ENCODE peak calls at places on chromosomes 3 and 15, in nine cellular contexts. One of them, this sample, is unnamed.

GRCh38 chr15:48627260-48627969 is 18.1 kb downstream of the FBN1 start:
- DNase-seq in tibial artery: no peak
- DNase-seq in neuronal stem cell: no peak
- DNase-seq in hepatocyte: no peak
- DNase-seq in upper lobe of right lung: no peak
- DNase-seq in GM23338: peak; percentile 11
- DNase-seq in effector memory CD4-positive, alpha-beta T cell: no peak
- DNase-seq in IMR-90: peak; percentile 68
- DNase-seq in colonic mucosa: no peak
- DNase-seq in this sample: peak; percentile 89

GRCh38 chr3:90092994-90093393 is 985.6 kb downstream of the EPHA3 start:
- DNase-seq in tibial artery: no peak
- DNase-seq in neuronal stem cell: no peak
- DNase-seq in hepatocyte: peak; percentile 13
- DNase-seq in upper lobe of right lung: no peak
- DNase-seq in GM23338: peak; percentile 48
- DNase-seq in effector memory CD4-positive, alpha-beta T cell: no peak
- DNase-seq in IMR-90: peak; percentile 5
- DNase-seq in colonic mucosa: no peak
- DNase-seq in this sample: peak; percentile 5

GRCh38 chr15:43204016-43204901 is 16.6 kb downstream of the EPB42 start:
- DNase-seq in tibial artery: peak; percentile 44
- DNase-seq in neuronal stem cell: no peak
- DNase-seq in hepatocyte: peak; percentile 72
- DNase-seq in upper lobe of right lung: no peak
- DNase-seq in GM23338: peak; percentile 89
- DNase-seq in effector memory CD4-positive, alpha-beta T cell: no peak
- DNase-seq in IMR-90: peak; percentile 75
- DNase-seq in colonic mucosa: peak; percentile 29
- DNase-seq in this sample: peak; percentile 33

GRCh38 chr3:173785004-173785403 is 387.5 kb downstream of the NLGN1 start:
- DNase-seq in tibial artery: no peak
- DNase-seq in neuronal stem cell: no peak
- DNase-seq in hepatocyte: peak; percentile 8
- DNase-seq in upper lobe of right lung: no peak
- DNase-seq in GM23338: peak; percentile 82
- DNase-seq in effector memory CD4-positive, alpha-beta T cell: no peak
- DNase-seq in IMR-90: no peak
- DNase-seq in colonic mucosa: no peak
- DNase-seq in this sample: no peak

GRCh38 chr3:156594229-156594683 is 39.3 kb upstream of the SSR3 start:
- DNase-seq in tibial artery: no peak
- DNase-seq in neuronal stem cell: no peak
- DNase-seq in hepatocyte: peak; percentile 43
- DNase-seq in upper lobe of right lung: no peak
- DNase-seq in GM23338: no peak
- DNase-seq in effector memory CD4-positive, alpha-beta T cell: no peak
- DNase-seq in IMR-90: no peak
- DNase-seq in colonic mucosa: no peak
- DNase-seq in this sample: no peak

GRCh38 chr3:126888186-126888760 is 94.6 kb upstream of the PLXNA1 start:
- DNase-seq in tibial artery: no peak
- DNase-seq in neuronal stem cell: no peak
- DNase-seq in hepatocyte: no peak
- DNase-seq in upper lobe of right lung: no peak
- DNase-seq in GM23338: no peak
- DNase-seq in effector memory CD4-positive, alpha-beta T cell: no peak
- DNase-seq in IMR-90: no peak
- DNase-seq in colonic mucosa: no peak
- DNase-seq in this sample: no peak

GRCh38 chr3:11200679-11200952 is 46.3 kb downstream of the HRH1 start:
- DNase-seq in tibial artery: no peak
- DNase-seq in neuronal stem cell: no peak
- DNase-seq in hepatocyte: no peak
- DNase-seq in upper lobe of right lung: no peak
- DNase-seq in GM23338: no peak
- DNase-seq in effector memory CD4-positive, alpha-beta T cell: no peak
- DNase-seq in IMR-90: peak; percentile 33
- DNase-seq in colonic mucosa: no peak
- DNase-seq in this sample: no peak

GRCh38 chr15:31214864-31215489 is 111.7 kb upstream of the KLF13 start:
- DNase-seq in tibial artery: peak; percentile 74
- DNase-seq in neuronal stem cell: no peak
- DNase-seq in hepatocyte: peak; percentile 53
- DNase-seq in upper lobe of right lung: peak; percentile 92
- DNase-seq in GM23338: no peak
- DNase-seq in effector memory CD4-positive, alpha-beta T cell: no peak
- DNase-seq in IMR-90: no peak
- DNase-seq in colonic mucosa: peak; percentile 50
- DNase-seq in this sample: peak; percentile 28

GRCh38 chr3:191363221-191363620 is 32.9 kb upstream of the UTS2B start:
- DNase-seq in tibial artery: no peak
- DNase-seq in neuronal stem cell: no peak
- DNase-seq in hepatocyte: no peak
- DNase-seq in upper lobe of right lung: no peak
- DNase-seq in GM23338: no peak
- DNase-seq in effector memory CD4-positive, alpha-beta T cell: no peak
- DNase-seq in IMR-90: no peak
- DNase-seq in colonic mucosa: no peak
- DNase-seq in this sample: no peak

GRCh38 chr3:175150812-175151411 is 291.8 kb downstream of the NAALADL2 start:
- DNase-seq in tibial artery: no peak
- DNase-seq in neuronal stem cell: no peak
- DNase-seq in hepatocyte: no peak
- DNase-seq in upper lobe of right lung: no peak
- DNase-seq in GM23338: no peak
- DNase-seq in effector memory CD4-positive, alpha-beta T cell: no peak
- DNase-seq in IMR-90: peak; percentile 4
- DNase-seq in colonic mucosa: peak; percentile 35
- DNase-seq in this sample: no peak

GRCh38 chr3:4738737-4739274 is 240.4 kb upstream of the BHLHE40 start:
- DNase-seq in tibial artery: no peak
- DNase-seq in neuronal stem cell: no peak
- DNase-seq in hepatocyte: no peak
- DNase-seq in upper lobe of right lung: no peak
- DNase-seq in GM23338: no peak
- DNase-seq in effector memory CD4-positive, alpha-beta T cell: no peak
- DNase-seq in IMR-90: no peak
- DNase-seq in colonic mucosa: no peak
- DNase-seq in this sample: no peak

GRCh38 chr3:97389883-97390282 is 374.7 kb upstream of the ARL6 start:
- DNase-seq in tibial artery: no peak
- DNase-seq in neuronal stem cell: no peak
- DNase-seq in hepatocyte: no peak
- DNase-seq in upper lobe of right lung: no peak
- DNase-seq in GM23338: peak; percentile 39
- DNase-seq in effector memory CD4-positive, alpha-beta T cell: no peak
- DNase-seq in IMR-90: no peak
- DNase-seq in colonic mucosa: no peak
- DNase-seq in this sample: no peak

GRCh38 chr15:80888846-80889245 is 100.8 kb downstream of the MESD start:
- DNase-seq in tibial artery: no peak
- DNase-seq in neuronal stem cell: no peak
- DNase-seq in hepatocyte: no peak
- DNase-seq in upper lobe of right lung: no peak
- DNase-seq in GM23338: no peak
- DNase-seq in effector memory CD4-positive, alpha-beta T cell: no peak
- DNase-seq in IMR-90: no peak
- DNase-seq in colonic mucosa: no peak
- DNase-seq in this sample: no peak

GRCh38 chr3:134374791-134375541 is 719 bp upstream of the AMOTL2 start:
- DNase-seq in tibial artery: peak; percentile 28
- DNase-seq in neuronal stem cell: no peak
- DNase-seq in hepatocyte: peak; percentile 72
- DNase-seq in upper lobe of right lung: peak; percentile 79
- DNase-seq in GM23338: peak; percentile 92
- DNase-seq in effector memory CD4-positive, alpha-beta T cell: no peak
- DNase-seq in IMR-90: no peak
- DNase-seq in colonic mucosa: peak; percentile 81
- DNase-seq in this sample: peak; percentile 87

GRCh38 chr15:66803182-66803729 is 101.2 kb downstream of the SMAD6 start:
- DNase-seq in tibial artery: peak; percentile 82
- DNase-seq in neuronal stem cell: peak; percentile 71
- DNase-seq in hepatocyte: peak; percentile 97
- DNase-seq in upper lobe of right lung: peak; percentile 94
- DNase-seq in GM23338: peak; percentile 68
- DNase-seq in effector memory CD4-positive, alpha-beta T cell: no peak
- DNase-seq in IMR-90: peak; percentile 98
- DNase-seq in colonic mucosa: peak; percentile 86
- DNase-seq in this sample: peak; percentile 98

GRCh38 chr3:16377196-16377595 is 112.2 kb downstream of the OXNAD1 start:
- DNase-seq in tibial artery: no peak
- DNase-seq in neuronal stem cell: no peak
- DNase-seq in hepatocyte: no peak
- DNase-seq in upper lobe of right lung: no peak
- DNase-seq in GM23338: no peak
- DNase-seq in effector memory CD4-positive, alpha-beta T cell: no peak
- DNase-seq in IMR-90: no peak
- DNase-seq in colonic mucosa: no peak
- DNase-seq in this sample: no peak

GRCh38 chr3:25259871-25260270 is 168.2 kb upstream of the RARB start:
- DNase-seq in tibial artery: peak; percentile 32
- DNase-seq in neuronal stem cell: peak; percentile 2
- DNase-seq in hepatocyte: peak; percentile 7
- DNase-seq in upper lobe of right lung: no peak
- DNase-seq in GM23338: no peak
- DNase-seq in effector memory CD4-positive, alpha-beta T cell: no peak
- DNase-seq in IMR-90: no peak
- DNase-seq in colonic mucosa: no peak
- DNase-seq in this sample: peak; percentile 89

GRCh38 chr3:39193391-39193790 is 996 bp upstream of the XIRP1 start:
- DNase-seq in tibial artery: no peak
- DNase-seq in neuronal stem cell: no peak
- DNase-seq in hepatocyte: no peak
- DNase-seq in upper lobe of right lung: no peak
- DNase-seq in GM23338: no peak
- DNase-seq in effector memory CD4-positive, alpha-beta T cell: no peak
- DNase-seq in IMR-90: peak; percentile 37
- DNase-seq in colonic mucosa: no peak
- DNase-seq in this sample: no peak

GRCh38 chr3:129065727-129066087 is 5.1 kb downstream of the GP9 start:
- DNase-seq in tibial artery: no peak
- DNase-seq in neuronal stem cell: no peak
- DNase-seq in hepatocyte: no peak
- DNase-seq in upper lobe of right lung: no peak
- DNase-seq in GM23338: no peak
- DNase-seq in effector memory CD4-positive, alpha-beta T cell: no peak
- DNase-seq in IMR-90: no peak
- DNase-seq in colonic mucosa: peak; percentile 72
- DNase-seq in this sample: no peak

GRCh38 chr3:87437765-87438164 is 161.4 kb upstream of the POU1F1 start:
- DNase-seq in tibial artery: no peak
- DNase-seq in neuronal stem cell: no peak
- DNase-seq in hepatocyte: no peak
- DNase-seq in upper lobe of right lung: no peak
- DNase-seq in GM23338: no peak
- DNase-seq in effector memory CD4-positive, alpha-beta T cell: no peak
- DNase-seq in IMR-90: no peak
- DNase-seq in colonic mucosa: no peak
- DNase-seq in this sample: no peak

GRCh38 chr15:90270502-90271150 is 5.2 kb downstream of the NGRN start:
- DNase-seq in tibial artery: no peak
- DNase-seq in neuronal stem cell: no peak
- DNase-seq in hepatocyte: no peak
- DNase-seq in upper lobe of right lung: peak; percentile 46
- DNase-seq in GM23338: no peak
- DNase-seq in effector memory CD4-positive, alpha-beta T cell: no peak
- DNase-seq in IMR-90: no peak
- DNase-seq in colonic mucosa: no peak
- DNase-seq in this sample: no peak
- H3K4me3 ChIP-seq in tibial artery: no peak overlapping the region
- H3K4me3 ChIP-seq in neuronal stem cell: no peak overlapping the region
- H3K4me3 ChIP-seq in hepatocyte: no peak overlapping the region
- H3K4me3 ChIP-seq in upper lobe of right lung: no peak overlapping the region
- H3K4me3 ChIP-seq in GM23338: no peak overlapping the region
- H3K4me3 ChIP-seq in effector memory CD4-positive, alpha-beta T cell: no peak overlapping the region
- H3K4me3 ChIP-seq in IMR-90: no peak overlapping the region
- H3K4me3 ChIP-seq in colonic mucosa: no peak overlapping the region
- H3K4me3 ChIP-seq in this sample: no peak overlapping the region

GRCh38 chr15:92429378-92430066 is 35.8 kb downstream of the ST8SIA2 start:
- DNase-seq in tibial artery: no peak
- DNase-seq in neuronal stem cell: peak; percentile 24
- DNase-seq in hepatocyte: peak; percentile 24
- DNase-seq in upper lobe of right lung: no peak
- DNase-seq in GM23338: peak; percentile 61
- DNase-seq in effector memory CD4-positive, alpha-beta T cell: no peak
- DNase-seq in IMR-90: peak; percentile 61
- DNase-seq in colonic mucosa: no peak
- DNase-seq in this sample: peak; percentile 75
- H3K4me1 ChIP-seq in tibial artery: no peaks in the 10 kb centered on the region
- H3K4me1 ChIP-seq in neuronal stem cell: no peaks in the 10 kb centered on the region
- H3K4me1 ChIP-seq in hepatocyte: no peaks in the 10 kb centered on the region
- H3K4me1 ChIP-seq in upper lobe of right lung: no peaks in the 10 kb centered on the region
- H3K4me1 ChIP-seq in GM23338: peaks cover 16% of the 10 kb centered on the region
- H3K4me1 ChIP-seq in effector memory CD4-positive, alpha-beta T cell: no peaks in the 10 kb centered on the region
- H3K4me1 ChIP-seq in IMR-90: no peaks in the 10 kb centered on the region
- H3K4me1 ChIP-seq in colonic mucosa: no peaks in the 10 kb centered on the region
- H3K4me1 ChIP-seq in this sample: peaks cover 24% of the 10 kb centered on the region

GRCh38 chr3:61617041-61617440 is 55.7 kb downstream of the PTPRG start:
- DNase-seq in tibial artery: no peak
- DNase-seq in neuronal stem cell: no peak
- DNase-seq in hepatocyte: peak; percentile 40
- DNase-seq in upper lobe of right lung: no peak
- DNase-seq in GM23338: no peak
- DNase-seq in effector memory CD4-positive, alpha-beta T cell: no peak
- DNase-seq in IMR-90: peak; percentile 31
- DNase-seq in colonic mucosa: no peak
- DNase-seq in this sample: no peak
- H3K27ac ChIP-seq in tibial artery: no peak overlapping the region
- H3K27ac ChIP-seq in neuronal stem cell: no peak overlapping the region
- H3K27ac ChIP-seq in hepatocyte: peak overlapping the region; percentile 66
- H3K27ac ChIP-seq in upper lobe of right lung: no peak overlapping the region
- H3K27ac ChIP-seq in GM23338: peak overlapping the region; percentile 24
- H3K27ac ChIP-seq in effector memory CD4-positive, alpha-beta T cell: no peak overlapping the region
- H3K27ac ChIP-seq in IMR-90: no peak overlapping the region
- H3K27ac ChIP-seq in colonic mucosa: no peak overlapping the region
- H3K27ac ChIP-seq in this sample: no peak overlapping the region

DNA sequence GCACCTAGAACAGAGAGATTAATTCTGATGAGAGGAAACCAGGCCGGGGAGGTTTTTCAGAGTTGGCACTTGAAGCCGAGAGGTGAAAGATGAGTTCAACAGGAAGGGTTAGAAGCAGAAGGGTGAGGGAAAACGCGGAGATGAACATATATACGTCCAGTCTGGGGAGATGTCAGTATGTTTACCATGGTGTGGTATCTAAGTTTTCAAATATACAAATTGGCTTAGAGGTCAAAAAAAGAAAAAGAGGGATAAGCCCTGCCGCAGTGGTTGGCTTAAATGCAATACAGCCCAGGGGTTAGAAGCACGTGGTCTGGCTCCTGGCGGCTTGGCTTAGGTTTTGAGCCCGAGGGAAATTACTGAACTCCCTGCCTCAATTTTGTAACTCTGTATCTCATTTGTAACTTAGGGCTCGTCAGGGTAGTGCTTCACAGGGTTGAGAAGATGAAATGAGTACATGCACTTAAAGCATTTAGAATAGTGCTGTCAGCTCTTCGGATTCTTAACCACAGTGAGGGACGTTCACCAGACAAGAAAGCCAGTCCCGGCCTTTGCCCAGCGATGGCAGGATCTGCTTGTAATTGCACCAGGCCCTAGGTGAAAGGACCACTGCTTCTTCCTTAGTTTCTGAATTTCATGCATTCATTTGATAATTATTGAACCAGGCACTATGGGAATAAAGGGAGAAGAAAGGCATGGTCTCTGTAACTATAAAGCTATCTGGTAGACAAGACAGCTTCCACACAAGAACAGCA is 6.4 kb downstream of the HES1 start:
- DNase-seq in tibial artery: peak; percentile 74
- DNase-seq in neuronal stem cell: no peak
- DNase-seq in hepatocyte: peak; percentile 40
- DNase-seq in upper lobe of right lung: no peak
- DNase-seq in GM23338: no peak
- DNase-seq in effector memory CD4-positive, alpha-beta T cell: no peak
- DNase-seq in IMR-90: no peak
- DNase-seq in colonic mucosa: peak; percentile 57
- DNase-seq in this sample: no peak
- H3K4me3 ChIP-seq in tibial artery: peak overlapping the region; percentile 62
- H3K4me3 ChIP-seq in neuronal stem cell: peak overlapping the region; percentile 43
- H3K4me3 ChIP-seq in hepatocyte: no peak overlapping the region
- H3K4me3 ChIP-seq in upper lobe of right lung: peak overlapping the region; percentile 40
- H3K4me3 ChIP-seq in GM23338: peak overlapping the region; percentile 53
- H3K4me3 ChIP-seq in effector memory CD4-positive, alpha-beta T cell: no peak overlapping the region
- H3K4me3 ChIP-seq in IMR-90: no peak overlapping the region
- H3K4me3 ChIP-seq in colonic mucosa: no peak overlapping the region
- H3K4me3 ChIP-seq in this sample: peak overlapping the region; percentile 30